ENCODE peak calls at places on chromosomes 12 and 14, in six cellular contexts. L, I, D, O, N and V are unnamed samples. For H3K27me3 and H3K4me1, the result is how much of the 10 kb centered on the place peaks cover.

GRCh38 chr12:54166543-54167499 is 22.0 kb downstream of the SMUG1 start:
- DNase-seq in O (no peak), I (no peak), D (no peak), L (no peak), N (no peak), V (no peak)

GRCh38 chr14:81132492-81132891 is 88.3 kb downstream of the GTF2A1 start:
- DNase-seq in D (no peak), I (no peak), O (no peak), L (no peak), N (no peak), V (no peak)

GRCh38 chr12:84508325-84508861 is 404.2 kb downstream of the SLC6A15 start:
- DNase-seq in O (no peak), I (peak), D (no peak), L (peak), N (no peak), V (no peak)

GRCh38 chr12:65741662-65742480 is 82.4 kb upstream of the HMGA2 start:
- DNase-seq in O (peak), D (peak), I (peak), N (no peak), L (peak), V (no peak)

GRCh38 chr12:30691122-30691879 is 4.4 kb downstream of the IPO8 start:
- DNase-seq in N (no peak), O (no peak), D (no peak), I (peak), L (no peak), V (peak)

GRCh38 chr12:92745874-92746553 is 43.2 kb downstream of the PLEKHG7 start:
- DNase-seq in D (peak), N (no peak), O (no peak), L (no peak), I (peak), V (no peak)

GRCh38 chr12:63362801-63363200 is 211.8 kb upstream of the AVPR1A start:
- DNase-seq in I (no peak), D (no peak), N (no peak), L (no peak), O (no peak), V (no peak)

GRCh38 chr12:64551676-64552075 is 58.6 kb upstream of the RASSF3 start:
- DNase-seq in I (peak), O (no peak), N (no peak), L (no peak), D (no peak), V (no peak)

GRCh38 chr12:69894800-69895199 is 69.8 kb downstream of the MYRFL start:
- DNase-seq in N (no peak), L (peak), I (no peak), O (no peak), D (no peak), V (no peak)

GRCh38 chr12:28887591-28887990 is 261.5 kb upstream of the FAR2 start:
- DNase-seq in O (no peak), L (no peak), D (no peak), N (no peak), I (no peak), V (no peak)

GRCh38 chr12:62957233-62957953 is 22.4 kb upstream of the PPM1H start:
- DNase-seq in D (no peak), L (peak), N (no peak), I (no peak), O (no peak), V (no peak)

GRCh38 chr14:28142400-28143015 is 624.1 kb upstream of the FOXG1 start:
- DNase-seq in I (no peak), N (no peak), O (no peak), D (no peak), L (peak), V (no peak)

GRCh38 chr12:94941440-94941862 is 62.0 kb downstream of the NDUFA12 start:
- DNase-seq in I (peak), L (no peak), O (no peak), N (peak), D (peak), V (no peak)

GRCh38 chr12:16833376-16833775 is 227.4 kb upstream of the LMO3 start:
- DNase-seq in O (no peak), D (no peak), L (no peak), N (no peak), I (no peak), V (no peak)

GRCh38 chr14:21072102-21072501 is 2.0 kb downstream of the ARHGEF40 start:
- DNase-seq in L (peak), N (no peak), D (no peak), O (no peak), I (peak), V (no peak)

GRCh38 chr12:106681210-106681609 is 93.3 kb upstream of the RIC8B start:
- DNase-seq in N (no peak), O (no peak), L (no peak), I (no peak), D (no peak), V (no peak)

GRCh38 chr12:123141615-123142517 is 9.0 kb downstream of the PITPNM2 start:
- DNase-seq in I (peak), D (peak), N (no peak), O (peak), L (peak), V (peak)

GRCh38 chr12:72144553-72144952 is 127.6 kb upstream of the TRHDE start:
- DNase-seq in I (no peak), O (no peak), L (no peak), N (no peak), D (no peak), V (no peak)

GRCh38 chr14:29803045-29803444 is 124.6 kb downstream of the PRKD1 start:
- DNase-seq in D (no peak), O (no peak), I (no peak), N (no peak), L (no peak), V (no peak)

GRCh38 chr14:105337966-105338365 is 23.4 kb downstream of the PACS2 start:
- DNase-seq in O (no peak), D (no peak), I (no peak), N (no peak), L (no peak), V (no peak)

GRCh38 chr12:45464699-45465098 is 248.8 kb downstream of the ANO6 start:
- DNase-seq in O (no peak), N (no peak), D (peak), L (peak), I (no peak), V (peak)

GRCh38 chr12:113052326-113052725 is 4.2 kb upstream of the DTX1 start:
- DNase-seq in L (no peak), O (no peak), D (no peak), I (no peak), N (no peak), V (no peak)

GRCh38 chr14:81784084-81784483 is 250.4 kb upstream of the SEL1L start:
- DNase-seq in O (no peak), L (no peak), I (no peak), D (no peak), N (no peak), V (no peak)

GRCh38 chr12:131194166-131194565 is 240.5 kb downstream of the ADGRD1 start:
- DNase-seq in O (no peak), N (no peak), I (no peak), D (no peak), L (no peak), V (no peak)

GRCh38 chr12:14948672-14949071 is 10.3 kb upstream of the ERP27 start:
- DNase-seq in O (no peak), L (peak), N (peak), I (peak), D (peak), V (peak)

GRCh38 chr14:79986251-79986650 is 225.1 kb downstream of the DIO2 start:
- DNase-seq in D (no peak), L (no peak), N (no peak), I (no peak), O (no peak), V (no peak)

GRCh38 chr14:104397956-104398355 is 181.6 kb upstream of the C14orf180 start:
- DNase-seq in O (no peak), N (no peak), D (no peak), L (no peak), I (no peak), V (no peak)

GRCh38 chr14:105146181-105146975 is 22.2 kb downstream of the JAG2 start:
- DNase-seq in I (no peak), L (no peak), O (peak), N (no peak), D (peak), V (no peak)

GRCh38 chr14:79724934-79725717 is 486.2 kb downstream of the DIO2 start:
- DNase-seq in D (peak), L (no peak), I (peak), O (no peak), N (no peak), V (peak)

GRCh38 chr12:64943686-64944085 is 119.2 kb downstream of the TBC1D30 start:
- DNase-seq in O (no peak), D (no peak), I (no peak), N (no peak), L (no peak), V (no peak)

DNA sequence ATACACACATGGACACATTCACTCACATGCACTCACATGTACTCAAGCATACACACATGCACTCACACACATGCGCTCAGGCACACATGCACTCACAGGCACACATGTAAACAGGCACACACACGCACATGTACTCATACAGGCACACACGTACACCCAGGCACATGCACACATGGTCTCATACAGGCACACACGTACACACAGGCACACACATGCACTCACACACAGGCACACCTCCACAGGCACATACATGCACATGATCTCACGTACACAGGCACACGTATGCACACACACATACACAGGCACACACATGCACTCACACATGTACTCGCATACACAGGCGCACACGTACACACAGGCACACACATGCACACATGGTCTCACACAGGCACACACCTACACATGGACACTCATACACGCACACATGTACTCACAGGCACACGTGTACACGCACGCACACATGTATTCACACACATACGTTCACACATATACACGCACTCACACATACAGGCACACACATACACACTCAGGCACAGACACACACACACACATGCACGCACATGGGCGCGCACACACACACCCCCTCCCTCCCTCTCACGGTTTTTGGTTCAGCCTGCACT is 138.9 kb downstream of the CACNA1C start:
- DNase-seq in D (no peak), I (no peak), N (no peak), L (no peak), O (no peak), V (no peak)
- H3K27me3 ChIP-seq in D (under half), I (under half), N (under half), L (under half), O (under half), V (under half)

GRCh38 chr12:51868821-51869489 is 18.9 kb upstream of the ANKRD33 start:
- DNase-seq in D (no peak), L (peak), N (no peak), I (peak), O (no peak), V (peak)
- H3K4me1 ChIP-seq in D (under half), L (half or more), N (under half), I (under half), O (under half), V (under half)

DNA sequence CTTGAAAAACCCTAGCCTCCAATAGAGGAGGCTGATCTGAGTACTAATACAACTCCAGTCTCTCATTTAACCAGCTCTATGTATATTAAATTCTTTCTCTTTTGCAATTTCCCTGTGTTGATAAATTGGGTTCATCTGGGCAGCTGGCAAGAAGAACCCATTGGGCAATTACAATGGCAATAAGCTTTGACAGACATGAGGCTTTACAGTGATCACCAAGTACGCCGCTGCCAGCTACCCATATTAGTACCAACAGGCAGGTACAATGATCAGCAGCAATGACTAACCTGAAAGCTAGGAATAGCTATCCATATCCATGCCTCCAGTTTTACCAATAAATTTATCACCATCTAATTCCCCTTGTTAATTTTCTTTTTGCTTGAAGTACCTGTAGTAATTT is 54.5 kb downstream of the OSBPL8 start:
- DNase-seq in I (no peak), O (no peak), D (no peak), N (no peak), L (no peak), V (no peak)
- H3K27me3 ChIP-seq in I (under half), O (under half), D (under half), N (under half), L (under half), V (under half)

GRCh38 chr14:22539831-22540230 is 49.2 kb downstream of the DAD1 start:
- DNase-seq in D (no peak), L (no peak), I (no peak), O (no peak), N (no peak), V (no peak)

GRCh38 chr14:22540286-22540685 is 48.7 kb downstream of the DAD1 start:
- DNase-seq in D (no peak), I (no peak), O (no peak), L (no peak), N (no peak), V (no peak)

GRCh38 chr14:22542360-22542759 is 46.7 kb downstream of the DAD1 start:
- DNase-seq in D (no peak), O (no peak), L (no peak), I (no peak), N (no peak), V (no peak)

GRCh38 chr14:22541721-22542120 is 47.3 kb downstream of the DAD1 start:
- DNase-seq in O (no peak), N (no peak), D (no peak), L (no peak), I (no peak), V (no peak)

DNA sequence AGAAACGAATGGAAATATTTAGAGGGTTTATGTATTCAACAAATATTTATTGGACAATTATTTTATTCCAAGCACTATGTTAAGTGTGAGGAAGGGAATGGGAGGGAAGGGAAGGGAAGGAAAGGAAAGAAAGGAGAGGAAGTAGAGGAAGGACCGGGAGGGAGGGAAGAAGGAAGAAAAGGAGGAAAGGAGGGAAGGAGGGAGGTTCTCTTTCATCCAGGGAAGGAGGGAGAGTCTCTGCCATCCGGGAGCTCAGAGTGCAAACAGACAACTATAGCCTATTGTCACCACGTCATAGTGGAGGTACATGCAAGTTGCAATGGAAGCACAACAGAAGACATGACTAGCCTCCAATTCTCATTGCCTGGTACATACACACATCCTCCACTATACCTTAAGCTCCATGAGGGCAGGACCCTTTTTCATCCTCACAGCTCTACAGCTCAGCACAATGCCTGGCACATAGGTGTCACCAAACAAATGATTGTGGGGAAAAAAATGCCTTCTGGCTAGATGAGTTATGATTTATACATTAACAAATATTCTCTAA is 48.1 kb downstream of the DAD1 start:
- DNase-seq in N (no peak), L (no peak), I (no peak), D (no peak), O (no peak), V (no peak)
- H3K4me1 ChIP-seq in N (half or more), L (under half), I (under half), D (under half), O (under half), V (under half)

DNA sequence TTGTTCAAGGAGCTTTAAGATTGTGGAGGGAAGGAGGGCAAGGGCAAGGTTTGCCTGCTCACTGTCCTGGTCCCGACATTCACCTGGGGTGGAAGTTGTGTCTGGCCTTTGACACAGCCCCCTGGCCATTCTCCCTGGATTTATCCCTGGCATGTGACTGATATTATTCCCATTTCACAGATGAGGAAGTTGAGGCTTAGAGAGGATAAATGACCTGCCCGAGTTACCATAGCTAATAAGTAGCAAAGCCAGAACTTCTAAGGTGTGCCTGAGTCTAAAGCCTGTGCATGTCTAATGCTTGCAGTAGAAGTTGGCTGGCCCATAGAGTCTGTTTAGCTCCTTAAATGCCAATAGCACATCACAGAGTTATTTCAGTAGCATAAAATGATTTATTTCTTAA is 720 bp upstream of the FGF6 start:
- DNase-seq in N (no peak), I (no peak), L (no peak), D (no peak), O (no peak), V (no peak)
- H3K27me3 ChIP-seq in N (under half), I (under half), L (under half), D (under half), O (under half), V (under half)

GRCh38 chr14:100067971-100068959 is 3.0 kb downstream of the EVL start:
- DNase-seq in L (no peak), O (peak), I (peak), D (peak), N (peak), V (peak)
- H3K4me1 ChIP-seq in L (under half), O (under half), I (under half), D (under half), N (half or more), V (under half)